ENCODE peak calls at places on chromosomes 7 and 10, in five cellular contexts. T is upper lobe of right lung, Z is NT2/D1, A is Caco-2, G is BE2C. R is an unnamed sample.

GRCh38 chr7:46145412-46145811 is 224.3 kb upstream of the IGFBP3 start:
- DNase-seq in T (no peak), Z (peak; percentile 94), A (peak; percentile 68), G (no peak), R (no peak)

GRCh38 chr10:114044251-114045070 is 795 bp downstream of the ADRB1 start:
- DNase-seq in T (peak; percentile 68), Z (no peak), A (peak; percentile 11), G (no peak), R (no peak)

GRCh38 chr7:57343901-57344622 is 105.9 kb upstream of the ZNF716 start:
- DNase-seq in T (no peak), Z (no peak), A (no peak), G (no peak), R (no peak)

GRCh38 chr10:34731885-34732701 is 83.0 kb downstream of the PARD3 start:
- DNase-seq in T (no peak), Z (no peak), A (peak; percentile 46), G (no peak), R (peak; percentile 48)

GRCh38 chr7:19963695-19964094 is 190.3 kb upstream of the TMEM196 start:
- DNase-seq in T (no peak), Z (no peak), A (no peak), G (no peak), R (no peak)

GRCh38 chr10:23499317-23499716 is 60.4 kb downstream of the OTUD1 start:
- DNase-seq in T (no peak), Z (no peak), A (no peak), G (no peak), R (no peak)

GRCh38 chr10:132223156-132223590 is 36.4 kb downstream of the DPYSL4 start:
- DNase-seq in T (peak; percentile 88), Z (peak; percentile 50), A (peak; percentile 34), G (peak; percentile 90), R (peak; percentile 82)

GRCh38 chr10:33216661-33217427 is 117.6 kb downstream of the NRP1 start:
- DNase-seq in T (no peak), Z (no peak), A (no peak), G (no peak), R (no peak)

GRCh38 chr7:94352854-94353253 is 41.8 kb upstream of the COL1A2 start:
- DNase-seq in T (no peak), Z (no peak), A (no peak), G (no peak), R (no peak)

GRCh38 chr10:107626862-107627261 is 462.4 kb upstream of the SORCS1 start:
- DNase-seq in T (no peak), Z (no peak), A (no peak), G (no peak), R (no peak)

GRCh38 chr10:80324086-80324485 is 32.5 kb downstream of the DYDC1 start:
- DNase-seq in T (no peak), Z (no peak), A (no peak), G (no peak), R (no peak)

GRCh38 chr7:19397917-19398316 is 252.7 kb upstream of the FERD3L start:
- DNase-seq in T (no peak), Z (no peak), A (no peak), G (no peak), R (no peak)

GRCh38 chr7:29614229-29614628 is 50.6 kb downstream of the PRR15 start:
- DNase-seq in T (no peak), Z (no peak), A (no peak), G (no peak), R (no peak)
- H3K4me1 ChIP-seq in T (no peaks in the 10 kb centered on the region), Z (no peaks in the 10 kb centered on the region), A (peaks cover 4% of the 10 kb centered on the region), G (no peaks in the 10 kb centered on the region), R (peaks cover 11% of the 10 kb centered on the region)

DNA sequence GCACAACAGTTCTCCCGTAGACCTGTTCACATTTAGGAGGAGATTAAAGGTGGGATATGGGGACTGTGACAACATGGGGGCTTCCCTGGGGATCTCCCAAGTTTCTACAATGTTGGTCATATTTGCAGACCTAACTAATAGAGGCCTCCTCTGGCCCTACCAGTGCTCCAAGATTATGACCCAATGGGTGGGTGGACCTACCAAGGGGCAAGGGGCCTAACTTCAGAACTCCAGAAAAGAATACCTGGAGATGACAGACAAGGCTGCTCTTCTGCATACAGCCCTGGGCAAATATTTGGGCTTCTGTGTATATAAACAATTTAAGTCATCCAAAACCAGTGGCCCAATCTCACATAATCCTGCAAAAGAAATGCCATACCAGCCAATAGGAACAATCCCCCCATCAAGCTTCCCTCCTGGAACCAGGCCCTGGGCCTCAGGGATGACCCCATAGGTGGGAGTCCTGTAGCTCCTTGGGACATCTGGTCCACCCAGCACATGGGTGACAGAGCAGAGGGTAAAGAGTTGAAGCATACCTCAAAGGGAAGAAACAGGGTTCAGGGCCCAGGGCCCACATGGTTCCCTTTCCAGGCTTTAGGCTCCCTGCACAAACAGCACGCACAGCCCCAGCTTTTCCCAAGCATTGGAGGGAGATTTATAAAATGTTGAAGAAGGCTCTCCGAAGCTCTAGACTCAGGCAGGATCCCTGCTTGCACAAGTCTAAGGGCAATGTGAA is 86.1 kb upstream of the CHST15 start:
- DNase-seq in T (no peak), Z (no peak), A (no peak), G (no peak), R (no peak)
- H3K27me3 ChIP-seq in T (no peaks in the 10 kb centered on the region), Z (no peaks in the 10 kb centered on the region), A (no peaks in the 10 kb centered on the region), G (no peaks in the 10 kb centered on the region), R (no peaks in the 10 kb centered on the region)

DNA sequence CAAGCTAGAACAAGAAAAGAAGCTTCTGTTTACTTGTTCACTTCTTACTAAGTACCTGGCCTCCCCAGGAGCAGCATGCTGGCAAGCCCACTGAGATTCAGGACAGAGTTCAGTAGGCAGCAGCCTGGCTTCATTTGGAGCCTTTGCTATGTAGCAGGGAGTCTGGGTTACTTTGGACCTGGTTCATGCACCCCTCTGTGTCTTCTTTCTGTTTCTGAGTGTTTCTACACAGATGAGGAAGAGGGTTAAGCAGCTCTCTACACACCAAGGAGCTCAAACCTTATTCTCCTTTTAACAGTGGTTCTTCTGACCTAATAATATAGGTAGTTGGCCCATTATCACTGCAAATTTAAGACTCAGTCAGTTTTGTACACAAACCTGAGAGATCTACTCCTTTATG is 152.9 kb downstream of the ARID5B start:
- DNase-seq in T (no peak), Z (no peak), A (no peak), G (no peak), R (no peak)
- H3K4me3 ChIP-seq in T (no peak overlapping the region), Z (no peak overlapping the region), A (no peak overlapping the region), G (no peak overlapping the region), R (no peak overlapping the region)

DNA sequence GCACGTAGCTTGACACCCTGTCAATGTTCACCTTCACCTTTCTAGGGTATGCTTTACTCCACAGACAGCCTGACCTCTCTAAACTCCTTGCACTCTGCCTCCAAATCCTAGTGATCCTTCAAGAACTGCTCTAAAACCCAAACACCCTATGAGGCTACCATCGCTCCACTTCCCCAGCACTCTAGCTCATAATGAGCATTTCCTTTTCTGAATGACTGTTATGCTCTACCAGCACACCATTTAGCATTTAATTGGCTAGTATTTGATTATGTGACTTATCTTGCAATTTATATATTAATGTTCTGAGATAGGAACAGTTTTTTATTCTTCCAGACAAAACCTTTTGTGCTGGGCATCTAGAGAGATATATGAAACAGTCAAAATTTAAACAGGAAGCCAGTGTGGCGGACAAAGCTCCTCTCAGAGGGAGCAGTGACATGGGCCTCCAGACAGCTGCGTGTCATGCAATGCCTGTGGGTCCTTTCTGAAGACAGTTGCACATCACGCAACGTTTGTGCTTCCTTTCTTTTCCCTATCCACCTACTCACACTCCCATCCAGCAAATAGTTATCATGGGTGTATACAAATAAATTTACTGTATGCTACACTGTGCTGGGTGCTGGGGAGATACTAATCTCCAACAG is 86.3 kb downstream of the ALOX5 start:
- DNase-seq in T (no peak), Z (no peak), A (no peak), G (no peak), R (no peak)
- H3K4me1 ChIP-seq in T (peaks cover 8% of the 10 kb centered on the region), Z (peaks cover 4% of the 10 kb centered on the region), A (no peaks in the 10 kb centered on the region), G (no peaks in the 10 kb centered on the region), R (no peaks in the 10 kb centered on the region)

R was measured in HAP-1.